ENCODE peak calls at places on chromosome 20, in five cellular contexts. One of them, this sample, is unnamed.

GRCh38 chr20:22333885-22334545 is 250.4 kb downstream of the FOXA2 start:
- DNase-seq in astrocyte: peak; percentile 8
- DNase-seq in thoracic aorta: no peak
- DNase-seq in GM12878: no peak
- DNase-seq in psoas muscle: peak; percentile 56
- DNase-seq in this sample: no peak

GRCh38 chr20:63361507-63362425 is 617 bp upstream of the CHRNA4 start:
- DNase-seq in astrocyte: no peak
- DNase-seq in GM12878: no peak
- DNase-seq in thoracic aorta: no peak
- DNase-seq in psoas muscle: no peak
- DNase-seq in this sample: no peak

GRCh38 chr20:61767776-61768494 is 297.7 kb downstream of the TAF4 start:
- DNase-seq in GM12878: no peak
- DNase-seq in thoracic aorta: no peak
- DNase-seq in astrocyte: no peak
- DNase-seq in psoas muscle: no peak
- DNase-seq in this sample: no peak

GRCh38 chr20:20360464-20360863 is 7.4 kb upstream of the INSM1 start:
- DNase-seq in GM12878: no peak
- DNase-seq in astrocyte: peak; percentile 25
- DNase-seq in thoracic aorta: no peak
- DNase-seq in psoas muscle: no peak
- DNase-seq in this sample: no peak

GRCh38 chr20:46361811-46362210 is 44.6 kb downstream of the ELMO2 start:
- DNase-seq in thoracic aorta: no peak
- DNase-seq in psoas muscle: no peak
- DNase-seq in GM12878: no peak
- DNase-seq in astrocyte: no peak
- DNase-seq in this sample: no peak

GRCh38 chr20:45338121-45339030 is 9.8 kb downstream of the SDC4 start:
- DNase-seq in psoas muscle: peak; percentile 15
- DNase-seq in GM12878: no peak
- DNase-seq in thoracic aorta: no peak
- DNase-seq in astrocyte: no peak
- DNase-seq in this sample: no peak

GRCh38 chr20:51797357-51798025 is 4.8 kb downstream of the SALL4 start:
- DNase-seq in psoas muscle: no peak
- DNase-seq in thoracic aorta: no peak
- DNase-seq in GM12878: no peak
- DNase-seq in astrocyte: peak; percentile 11
- DNase-seq in this sample: no peak

GRCh38 chr20:43379239-43379917 is 78.3 kb upstream of the SRSF6 start:
- DNase-seq in GM12878: no peak
- DNase-seq in psoas muscle: no peak
- DNase-seq in thoracic aorta: no peak
- DNase-seq in astrocyte: peak; percentile 94
- DNase-seq in this sample: no peak

GRCh38 chr20:63833776-63834544 is 2.9 kb upstream of the ZBTB46 start:
- DNase-seq in GM12878: no peak
- DNase-seq in astrocyte: peak; percentile 57
- DNase-seq in psoas muscle: no peak
- DNase-seq in thoracic aorta: no peak
- DNase-seq in this sample: no peak

GRCh38 chr20:22507240-22507961 is 77.0 kb downstream of the FOXA2 start:
- DNase-seq in GM12878: no peak
- DNase-seq in psoas muscle: no peak
- DNase-seq in thoracic aorta: no peak
- DNase-seq in astrocyte: no peak
- DNase-seq in this sample: no peak

GRCh38 chr20:41510847-41511453 is 107.2 kb downstream of the CHD6 start:
- DNase-seq in psoas muscle: no peak
- DNase-seq in astrocyte: no peak
- DNase-seq in GM12878: no peak
- DNase-seq in thoracic aorta: no peak
- DNase-seq in this sample: no peak

GRCh38 chr20:43752051-43752360 is 25.2 kb upstream of the GTSF1L start:
- DNase-seq in thoracic aorta: no peak
- DNase-seq in astrocyte: no peak
- DNase-seq in GM12878: no peak
- DNase-seq in psoas muscle: no peak
- DNase-seq in this sample: peak; percentile 63

GRCh38 chr20:48718914-48719578 is 108.8 kb downstream of the PREX1 start:
- DNase-seq in astrocyte: no peak
- DNase-seq in psoas muscle: no peak
- DNase-seq in thoracic aorta: no peak
- DNase-seq in GM12878: no peak
- DNase-seq in this sample: peak; percentile 60

GRCh38 chr20:23086056-23086551 is at the start of gene CD93:
- DNase-seq in GM12878: no peak
- DNase-seq in psoas muscle: no peak
- DNase-seq in thoracic aorta: no peak
- DNase-seq in astrocyte: peak; percentile 1
- DNase-seq in this sample: peak; percentile 50

GRCh38 chr20:4809707-4810106 is 88.0 kb downstream of the PRND start:
- DNase-seq in psoas muscle: no peak
- DNase-seq in GM12878: peak; percentile 49
- DNase-seq in thoracic aorta: no peak
- DNase-seq in astrocyte: no peak
- DNase-seq in this sample: peak; percentile 44

GRCh38 chr20:45957021-45957941 is 14.7 kb downstream of the ZNF335 start:
- DNase-seq in astrocyte: no peak
- DNase-seq in GM12878: no peak
- DNase-seq in psoas muscle: peak; percentile 41
- DNase-seq in thoracic aorta: no peak
- DNase-seq in this sample: no peak

GRCh38 chr20:59087829-59088433 is 45.3 kb upstream of the PRELID3B start:
- DNase-seq in GM12878: no peak
- DNase-seq in psoas muscle: peak; percentile 89
- DNase-seq in astrocyte: peak; percentile 6
- DNase-seq in thoracic aorta: peak; percentile 25
- DNase-seq in this sample: peak; percentile 22

GRCh38 chr20:40551125-40551530 is 137.9 kb downstream of the MAFB start:
- DNase-seq in GM12878: no peak
- DNase-seq in astrocyte: no peak
- DNase-seq in thoracic aorta: no peak
- DNase-seq in psoas muscle: peak; percentile 72
- DNase-seq in this sample: no peak

GRCh38 chr20:36919715-36920333 is 31.7 kb downstream of the SAMHD1 start:
- DNase-seq in psoas muscle: no peak
- DNase-seq in astrocyte: peak; percentile 32
- DNase-seq in thoracic aorta: no peak
- DNase-seq in GM12878: peak; percentile 13
- DNase-seq in this sample: peak; percentile 14

GRCh38 chr20:47493175-47493953 is 8.3 kb upstream of the NCOA3 start:
- DNase-seq in thoracic aorta: peak; percentile 58
- DNase-seq in astrocyte: peak; percentile 63
- DNase-seq in psoas muscle: peak; percentile 93
- DNase-seq in GM12878: no peak
- DNase-seq in this sample: no peak

GRCh38 chr20:63620991-63621390 is 5.9 kb downstream of the GMEB2 start:
- DNase-seq in psoas muscle: no peak
- DNase-seq in thoracic aorta: no peak
- DNase-seq in astrocyte: no peak
- DNase-seq in GM12878: no peak
- DNase-seq in this sample: no peak

GRCh38 chr20:45629496-45630100 is at the start of gene WFDC10A:
- DNase-seq in psoas muscle: no peak
- DNase-seq in thoracic aorta: no peak
- DNase-seq in GM12878: no peak
- DNase-seq in astrocyte: peak; percentile 29
- DNase-seq in this sample: no peak

GRCh38 chr20:11431613-11432012 is 486.1 kb upstream of the BTBD3 start:
- DNase-seq in psoas muscle: no peak
- DNase-seq in astrocyte: peak; percentile 88
- DNase-seq in thoracic aorta: no peak
- DNase-seq in GM12878: no peak
- DNase-seq in this sample: no peak

GRCh38 chr20:63128956-63129355 is 87.0 kb downstream of the YTHDF1 start:
- DNase-seq in GM12878: no peak
- DNase-seq in thoracic aorta: no peak
- DNase-seq in psoas muscle: peak; percentile 34
- DNase-seq in astrocyte: no peak
- DNase-seq in this sample: no peak

GRCh38 chr20:50467618-50468373 is 42.4 kb upstream of the PTPN1 start:
- DNase-seq in psoas muscle: no peak
- DNase-seq in GM12878: no peak
- DNase-seq in thoracic aorta: no peak
- DNase-seq in astrocyte: peak; percentile 29
- DNase-seq in this sample: no peak

GRCh38 chr20:50388733-50389436 is 121.3 kb upstream of the PTPN1 start:
- DNase-seq in thoracic aorta: no peak
- DNase-seq in GM12878: no peak
- DNase-seq in psoas muscle: no peak
- DNase-seq in astrocyte: no peak
- DNase-seq in this sample: no peak

GRCh38 chr20:20658123-20658522 is 54.3 kb downstream of the RALGAPA2 start:
- DNase-seq in psoas muscle: no peak
- DNase-seq in GM12878: no peak
- DNase-seq in thoracic aorta: no peak
- DNase-seq in astrocyte: no peak
- DNase-seq in this sample: no peak

GRCh38 chr20:6654490-6655247 is 112.8 kb upstream of the BMP2 start:
- DNase-seq in GM12878: no peak
- DNase-seq in astrocyte: no peak
- DNase-seq in thoracic aorta: no peak
- DNase-seq in psoas muscle: no peak
- DNase-seq in this sample: no peak

GRCh38 chr20:24674921-24675605 is 205.6 kb downstream of the SYNDIG1 start:
- DNase-seq in astrocyte: no peak
- DNase-seq in GM12878: no peak
- DNase-seq in thoracic aorta: no peak
- DNase-seq in psoas muscle: no peak
- DNase-seq in this sample: no peak

GRCh38 chr20:46349742-46350056 is 41.4 kb upstream of the CDH22 start:
- DNase-seq in astrocyte: no peak
- DNase-seq in GM12878: no peak
- DNase-seq in psoas muscle: no peak
- DNase-seq in thoracic aorta: no peak
- DNase-seq in this sample: no peak

GRCh38 chr20:58219342-58219700 is 9.1 kb downstream of the ANKRD60 start:
- DNase-seq in GM12878: no peak
- DNase-seq in psoas muscle: no peak
- DNase-seq in astrocyte: no peak
- DNase-seq in thoracic aorta: no peak
- DNase-seq in this sample: no peak

GRCh38 chr20:12113468-12114371 is 196.0 kb downstream of the BTBD3 start:
- DNase-seq in astrocyte: peak; percentile 72
- DNase-seq in thoracic aorta: no peak
- DNase-seq in psoas muscle: no peak
- DNase-seq in GM12878: no peak
- DNase-seq in this sample: no peak

GRCh38 chr20:1764136-1765033 is 106.8 kb upstream of the SIRPG start:
- DNase-seq in GM12878: peak; percentile 57
- DNase-seq in psoas muscle: peak; percentile 72
- DNase-seq in thoracic aorta: peak; percentile 25
- DNase-seq in astrocyte: peak; percentile 71
- DNase-seq in this sample: peak; percentile 30
- TF ChIP-seq CTCF in GM12878: peak; percentile 89
- TF ChIP-seq CTCF in psoas muscle: peak; percentile 82
- TF ChIP-seq CTCF in thoracic aorta: peak; percentile 74
- TF ChIP-seq CTCF in astrocyte: peak; percentile 92
- TF ChIP-seq CTCF in this sample: peak; percentile 82

GRCh38 chr20:1212607-1213396 is 9.5 kb downstream of the C20orf202 start:
- DNase-seq in GM12878: no peak
- DNase-seq in thoracic aorta: peak; percentile 26
- DNase-seq in psoas muscle: peak; percentile 73
- DNase-seq in astrocyte: peak; percentile 46
- DNase-seq in this sample: no peak
- H3K4me3 ChIP-seq in GM12878: no peak overlapping the region
- H3K4me3 ChIP-seq in thoracic aorta: peak overlapping the region; percentile 21
- H3K4me3 ChIP-seq in psoas muscle: no peak overlapping the region
- H3K4me3 ChIP-seq in astrocyte: no peak overlapping the region
- H3K4me3 ChIP-seq in this sample: no peak overlapping the region

DNA sequence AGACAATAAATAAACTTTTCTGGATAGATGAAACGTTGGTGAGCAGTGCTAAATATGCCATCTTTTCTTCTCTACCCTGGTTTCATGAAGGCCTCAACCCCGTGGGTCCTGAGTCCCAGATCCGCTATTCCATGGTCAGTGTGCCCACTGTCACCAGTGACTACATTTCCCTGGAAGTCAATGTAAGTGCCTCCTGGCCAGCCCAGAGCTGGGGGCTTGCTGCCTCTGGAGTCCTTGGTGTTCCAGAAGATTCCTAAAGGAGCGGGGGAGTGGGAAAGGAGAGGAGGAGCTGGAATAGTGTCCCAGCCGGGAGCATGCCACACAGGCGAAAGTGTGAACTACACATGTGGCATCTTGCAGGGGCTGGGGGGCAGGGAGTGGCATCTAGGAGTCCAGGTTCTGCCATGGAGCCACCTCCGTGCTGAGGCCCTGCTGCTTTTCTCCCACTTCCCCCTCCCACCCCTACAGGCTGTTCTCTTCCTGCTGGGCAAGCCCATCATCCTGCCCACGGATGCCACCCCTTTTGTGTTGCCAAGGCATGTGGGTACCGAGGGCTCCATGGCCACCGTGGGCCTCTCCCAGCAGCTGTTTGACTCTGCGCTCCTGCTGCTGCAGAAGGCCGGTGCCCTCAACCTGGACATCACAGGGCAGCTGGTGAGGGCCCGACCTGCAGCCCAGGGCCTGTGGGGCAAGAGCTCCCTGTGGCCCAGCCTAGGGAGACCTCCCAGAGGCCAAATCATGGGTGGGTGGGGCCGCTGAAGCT is 10.8 kb downstream of the BPIFB2 start:
- DNase-seq in astrocyte: no peak
- DNase-seq in psoas muscle: no peak
- DNase-seq in GM12878: no peak
- DNase-seq in thoracic aorta: no peak
- DNase-seq in this sample: no peak
- TF ChIP-seq CTCF in astrocyte: no peak
- TF ChIP-seq CTCF in psoas muscle: no peak
- TF ChIP-seq CTCF in GM12878: no peak
- TF ChIP-seq CTCF in thoracic aorta: no peak
- TF ChIP-seq CTCF in this sample: no peak

GRCh38 chr20:13220857-13221297 is at the start of gene ISM1:
- DNase-seq in psoas muscle: peak; percentile 56
- DNase-seq in GM12878: no peak
- DNase-seq in astrocyte: no peak
- DNase-seq in thoracic aorta: no peak
- DNase-seq in this sample: peak; percentile 13

GRCh38 chr20:13220194-13220856 is 749 bp upstream of the ISM1 start:
- DNase-seq in thoracic aorta: no peak
- DNase-seq in astrocyte: peak; percentile 6
- DNase-seq in GM12878: no peak
- DNase-seq in psoas muscle: peak; percentile 76
- DNase-seq in this sample: peak; percentile 14

GRCh38 chr20:13222319-13222716 is 1.2 kb downstream of the ISM1 start:
- DNase-seq in thoracic aorta: no peak
- DNase-seq in GM12878: no peak
- DNase-seq in astrocyte: no peak
- DNase-seq in psoas muscle: no peak
- DNase-seq in this sample: no peak

GRCh38 chr20:13221313-13221672 is 219 bp downstream of the ISM1 start:
- DNase-seq in psoas muscle: no peak
- DNase-seq in GM12878: no peak
- DNase-seq in astrocyte: no peak
- DNase-seq in thoracic aorta: no peak
- DNase-seq in this sample: no peak

GRCh38 chr20:13221673-13222318 is 722 bp downstream of the ISM1 start:
- DNase-seq in psoas muscle: peak; percentile 60
- DNase-seq in thoracic aorta: no peak
- DNase-seq in GM12878: no peak
- DNase-seq in astrocyte: peak; percentile 42
- DNase-seq in this sample: peak; percentile 49
- H3K4me3 ChIP-seq in psoas muscle: peak overlapping the region; percentile 68
- H3K4me3 ChIP-seq in thoracic aorta: peak overlapping the region; percentile 68
- H3K4me3 ChIP-seq in GM12878: no peak overlapping the region
- H3K4me3 ChIP-seq in astrocyte: peak overlapping the region; percentile 42
- H3K4me3 ChIP-seq in this sample: peak overlapping the region; percentile 6

This sample was measured in GM06990.